ENCODE peak calls at places on chromosomes 7 and 10, in four cellular contexts. R is WTC11, K is HepG2, G is K562. B is an unnamed sample.
A peak's percentile ranks its signal among the peaks of the same experiment; 100 is the strongest.

GRCh38 chr10:85492684-85493083 is 873.9 kb downstream of the GRID1 start:
- DNase-seq in R (peak; percentile 45), K (no peak), G (no peak), B (no peak)

GRCh38 chr7:15686957-15687644 is 618 bp upstream of the MEOX2 start:
- DNase-seq in R (peak; percentile 19), K (no peak), G (no peak), B (no peak)

GRCh38 chr7:42319631-42320030 is 82.6 kb upstream of the GLI3 start:
- DNase-seq in R (no peak), K (no peak), G (no peak), B (no peak)

GRCh38 chr7:140621326-140622035 is 19.1 kb downstream of the DENND2A start:
- DNase-seq in R (no peak), K (no peak), G (no peak), B (no peak)

GRCh38 chr10:24215603-24216002 is 6.7 kb downstream of the KIAA1217 start:
- DNase-seq in R (no peak), K (no peak), G (no peak), B (no peak)

GRCh38 chr10:72254891-72255568 is 18.7 kb upstream of the DDIT4 start:
- DNase-seq in R (peak; percentile 78), K (no peak), G (peak; percentile 73), B (peak; percentile 67)

GRCh38 chr10:51892965-51893658 is 193.7 kb upstream of the CSTF2T start:
- DNase-seq in R (peak; percentile 36), K (peak; percentile 10), G (no peak), B (peak; percentile 65)

GRCh38 chr7:140484479-140484878 is 5.2 kb upstream of the MKRN1 start:
- DNase-seq in R (no peak), K (no peak), G (no peak), B (no peak)

GRCh38 chr10:21811245-21811585 is 192.3 kb downstream of the DNAJC1 start:
- DNase-seq in R (no peak), K (no peak), G (peak; percentile 43), B (no peak)

GRCh38 chr7:98805956-98806838 is 63.6 kb downstream of the TMEM130 start:
- DNase-seq in R (no peak), K (no peak), G (no peak), B (no peak)

GRCh38 chr10:69936091-69936490 is 116.6 kb upstream of the MACROH2A2 start:
- DNase-seq in R (peak; percentile 41), K (no peak), G (peak; percentile 44), B (peak; percentile 18)

GRCh38 chr10:12121673-12122072 is 7.8 kb upstream of the SEC61A2 start:
- DNase-seq in R (no peak), K (no peak), G (no peak), B (no peak)

GRCh38 chr10:76632158-76633051 is 1005.2 kb downstream of the KCNMA1 start:
- DNase-seq in R (peak; percentile 36), K (no peak), G (no peak), B (peak; percentile 15)

GRCh38 chr10:95355241-95355779 is 64.5 kb upstream of the PDLIM1 start:
- DNase-seq in R (no peak), K (peak; percentile 74), G (no peak), B (no peak)

GRCh38 chr7:44735403-44736165 is 13.1 kb upstream of the ZMIZ2 start:
- DNase-seq in R (no peak), K (peak; percentile 30), G (no peak), B (no peak)

GRCh38 chr7:81150951-81151361 is 232.1 kb upstream of the SEMA3C start:
- DNase-seq in R (no peak), K (peak; percentile 25), G (no peak), B (no peak)

GRCh38 chr7:79785556-79785955 is 332.1 kb upstream of the MAGI2 start:
- DNase-seq in R (no peak), K (no peak), G (no peak), B (no peak)

GRCh38 chr7:36283711-36284130 is 105.9 kb upstream of the ANLN start:
- DNase-seq in R (no peak), K (no peak), G (no peak), B (no peak)

GRCh38 chr7:158022601-158023000 is 565.0 kb downstream of the PTPRN2 start:
- DNase-seq in R (no peak), K (no peak), G (no peak), B (no peak)

GRCh38 chr10:71040326-71040725 is 152.0 kb upstream of the PCBD1 start:
- DNase-seq in R (no peak), K (no peak), G (no peak), B (no peak)

GRCh38 chr10:114551310-114551972 is 106.6 kb downstream of the ABLIM1 start:
- DNase-seq in R (no peak), K (no peak), G (no peak), B (no peak)

GRCh38 chr7:14570750-14571607 is 331.6 kb downstream of the DGKB start:
- DNase-seq in R (no peak), K (no peak), G (no peak), B (no peak)

GRCh38 chr10:86580549-86580886 is 58.9 kb upstream of the WAPL start:
- DNase-seq in R (no peak), K (no peak), G (no peak), B (no peak)

GRCh38 chr10:86263209-86263608 is 103.4 kb downstream of the GRID1 start:
- DNase-seq in R (no peak), K (no peak), G (no peak), B (no peak)

GRCh38 chr10:103458720-103459119 is at the start of gene CALHM1:
- DNase-seq in R (peak; percentile 65), K (no peak), G (peak; percentile 51), B (no peak)

GRCh38 chr7:16399916-16400895 is 21.1 kb downstream of the CRPPA start:
- DNase-seq in R (no peak), K (no peak), G (no peak), B (no peak)

GRCh38 chr7:25771491-25771890 is 380.5 kb upstream of the NFE2L3 start:
- DNase-seq in R (no peak), K (no peak), G (no peak), B (no peak)

DNA sequence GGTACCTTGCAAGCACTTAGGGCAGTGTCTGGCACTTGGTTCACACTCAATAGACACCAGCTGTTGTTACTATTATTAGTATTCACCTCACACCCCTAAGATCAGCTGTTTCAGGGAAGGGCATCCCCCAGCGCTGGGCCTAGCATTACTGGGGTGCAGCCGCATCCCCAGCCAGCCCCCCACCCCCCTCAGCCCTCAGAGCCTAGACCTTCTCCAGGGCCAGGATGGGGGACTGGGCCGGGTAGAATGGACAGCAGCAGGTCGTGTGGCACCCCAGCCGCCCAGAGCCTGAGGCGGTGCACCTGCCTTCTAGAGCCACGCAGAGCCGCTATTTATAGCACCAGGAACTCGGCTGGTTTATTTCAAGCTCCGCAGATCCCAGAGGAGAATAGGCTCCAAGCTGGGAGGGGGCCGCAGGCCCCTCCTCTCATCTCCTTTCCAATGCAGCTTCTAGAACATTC is 60.5 kb downstream of the GTF2IRD1 start:
- DNase-seq in R (no peak), K (no peak), G (no peak), B (no peak)
- TF ChIP-seq SP1 in R (no peak), K (no peak), G (no peak), B (no peak)

GRCh38 chr10:2121944-2122343 is 384.6 kb upstream of the ADARB2 start:
- DNase-seq in R (no peak), K (no peak), G (no peak), B (no peak)

GRCh38 chr10:2121315-2121714 is 384.0 kb upstream of the ADARB2 start:
- DNase-seq in R (no peak), K (no peak), G (no peak), B (no peak)

GRCh38 chr10:2120781-2121180 is 383.5 kb upstream of the ADARB2 start:
- DNase-seq in R (no peak), K (no peak), G (no peak), B (no peak)

GRCh38 chr10:2117641-2118040 is 380.3 kb upstream of the ADARB2 start:
- DNase-seq in R (no peak), K (no peak), G (no peak), B (no peak)

DNA sequence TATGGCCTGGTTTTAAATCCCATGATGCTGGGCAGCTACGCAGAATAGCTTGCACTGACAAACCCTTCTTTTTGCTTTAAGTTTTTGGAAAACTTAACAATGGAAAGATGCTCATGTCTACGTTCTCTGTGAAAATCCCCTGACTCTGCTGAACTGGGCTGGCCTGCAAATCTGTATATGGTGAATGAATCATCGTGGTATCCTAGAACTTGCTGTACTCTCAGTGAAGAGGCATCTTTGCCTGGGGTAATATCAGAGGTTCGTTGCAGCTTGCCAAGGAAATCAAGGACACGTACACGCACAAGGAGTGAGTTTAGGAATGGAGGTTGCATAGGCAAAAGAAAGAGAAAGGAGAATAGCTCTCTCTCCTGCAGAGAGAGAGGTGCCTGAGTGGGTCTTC is 382.0 kb upstream of the ADARB2 start:
- DNase-seq in R (no peak), K (no peak), G (no peak), B (no peak)
- TF ChIP-seq ELF4 in R (no peak), K (no peak), G (no peak), B (no peak)

GRCh38 chr10:27713906-27714305 is 31.7 kb downstream of the MKX start:
- DNase-seq in R (no peak), K (no peak), G (no peak), B (peak; percentile 12)
- TF ChIP-seq SP1 in R (no peak), K (no peak), G (no peak), B (no peak)

GRCh38 chr7:143257501-143257900 is 5.7 kb upstream of the GSTK1 start:
- DNase-seq in R (no peak), K (no peak), G (peak; percentile 34), B (no peak)
- TF ChIP-seq ELF4 in R (no peak), K (no peak), G (no peak), B (no peak)

GRCh38 chr10:33260403-33261239 is 73.8 kb downstream of the NRP1 start:
- DNase-seq in R (no peak), K (no peak), G (no peak), B (no peak)
- TF ChIP-seq SP1 in R (no peak), K (no peak), G (no peak), B (no peak)

DNA sequence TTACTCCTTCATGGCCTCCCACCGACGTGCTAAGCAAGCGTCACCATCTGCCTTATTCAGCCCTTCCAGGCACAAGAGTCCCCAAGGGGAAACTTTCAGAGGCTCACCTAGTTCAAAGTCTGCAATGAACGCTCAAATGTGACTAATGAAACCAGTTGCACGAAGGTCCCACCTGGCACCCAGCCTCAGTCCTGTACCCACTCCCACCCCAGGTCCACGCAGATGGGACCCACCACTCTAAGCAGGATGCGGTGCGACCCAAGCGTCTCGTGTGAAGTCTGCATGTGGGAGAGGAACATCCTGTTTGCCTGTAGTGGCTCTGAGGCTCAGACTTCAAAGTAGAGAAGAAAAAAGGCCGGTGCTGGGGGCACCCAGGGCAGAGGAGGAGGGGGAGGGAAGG is 40.3 kb downstream of the RGS10 start:
- DNase-seq in R (no peak), K (no peak), G (no peak), B (no peak)
- TF ChIP-seq ELF4 in R (no peak), K (no peak), G (no peak), B (no peak)

DNA sequence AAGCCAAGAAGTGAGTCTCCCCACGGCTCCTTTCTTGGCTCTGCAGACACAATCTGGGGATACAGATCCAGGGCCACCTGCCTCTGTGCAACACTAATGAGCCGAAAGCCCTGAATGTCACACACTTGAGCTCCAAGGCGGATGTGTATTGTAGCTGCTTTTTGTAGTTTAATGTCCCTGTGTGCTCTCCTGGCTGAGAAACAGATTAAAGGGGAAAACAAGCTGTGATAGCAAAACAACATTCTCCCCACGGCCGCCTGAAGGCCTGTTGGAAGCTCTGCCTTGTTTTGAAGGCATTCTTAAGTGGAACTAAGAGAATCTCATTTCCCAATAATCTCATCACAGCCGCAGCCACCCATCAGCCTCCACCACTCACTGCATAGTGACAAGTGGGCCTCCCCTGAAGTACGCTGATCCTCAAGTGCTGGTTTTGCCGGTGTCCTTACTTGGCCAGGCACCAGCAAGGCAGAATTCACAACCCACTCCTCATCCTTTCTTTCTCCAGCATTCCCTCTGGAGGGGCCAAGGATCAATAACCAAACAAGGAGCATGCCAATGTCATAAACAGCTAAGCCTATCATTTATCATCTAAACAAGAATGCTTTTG is 44.4 kb upstream of the AMPH start:
- DNase-seq in R (no peak), K (no peak), G (no peak), B (no peak)
- TF ChIP-seq SP1 in R (no peak), K (no peak), G (no peak), B (no peak)

B was measured in HEK293T.